ENCODE peak calls at places on chromosome 15, in ten cellular contexts. R is heart right ventricle, B is OCI-LY7, G is cardiac muscle cell, V is neural progenitor cell, A is transverse colon, C is right cardiac atrium, Y is neuronal stem cell, J is uterus, D is endothelial cell of umbilical vein. Q is an unnamed sample.

GRCh38 chr15:71811036-71811736 is 832 bp downstream of the NR2E3 start:
- DNase-seq in R (no peak), B (no peak), G (no peak), V (no peak), A (no peak), C (no peak), Y (no peak), J (no peak), D (no peak), Q (peak; percentile 72)

GRCh38 chr15:80242802-80243201 is 9.2 kb downstream of the CTXND1 start:
- DNase-seq in R (no peak), B (no peak), G (no peak), V (no peak), A (no peak), C (no peak), Y (no peak), J (no peak), D (no peak), Q (no peak)

GRCh38 chr15:55514414-55514850 is 6.4 kb upstream of the DNAAF4 start:
- DNase-seq in R (no peak), B (no peak), G (no peak), V (no peak), A (no peak), C (no peak), Y (no peak), J (no peak), D (no peak), Q (no peak)

GRCh38 chr15:67149859-67150824 is 84.7 kb downstream of the SMAD3 start:
- DNase-seq in R (peak; percentile 62), B (no peak), G (no peak), V (peak; percentile 43), A (peak; percentile 47), C (peak; percentile 85), Y (peak; percentile 45), J (peak; percentile 84), D (peak; percentile 99), Q (peak; percentile 91)

GRCh38 chr15:88020806-88021205 is 235.7 kb downstream of the NTRK3 start:
- DNase-seq in R (no peak), B (no peak), G (no peak), V (no peak), A (no peak), C (no peak), Y (no peak), J (no peak), D (no peak), Q (no peak)

GRCh38 chr15:25784876-25785642 is 78.1 kb downstream of the ATP10A start:
- DNase-seq in R (no peak), B (no peak), G (no peak), V (no peak), A (no peak), C (peak; percentile 49), Y (no peak), J (no peak), D (no peak), Q (peak; percentile 36)

GRCh38 chr15:39728844-39729243 is 53.8 kb downstream of the FSIP1 start:
- DNase-seq in R (no peak), B (no peak), G (no peak), V (no peak), A (no peak), C (no peak), Y (no peak), J (no peak), D (no peak), Q (no peak)

GRCh38 chr15:99454107-99454809 is 111.5 kb upstream of the MEF2A start:
- DNase-seq in R (no peak), B (no peak), G (no peak), V (no peak), A (no peak), C (no peak), Y (no peak), J (no peak), D (no peak), Q (no peak)

GRCh38 chr15:62611002-62611401 is 431.5 kb upstream of the TPM1 start:
- DNase-seq in R (no peak), B (no peak), G (no peak), V (no peak), A (no peak), C (no peak), Y (no peak), J (no peak), D (no peak), Q (no peak)

GRCh38 chr15:91515188-91515754 is 338.2 kb upstream of the SLCO3A1 start:
- DNase-seq in R (peak; percentile 36), B (no peak), G (no peak), V (no peak), A (no peak), C (peak; percentile 60), Y (no peak), J (no peak), D (peak; percentile 14), Q (no peak)

GRCh38 chr15:32667321-32667720 is 25.8 kb downstream of the SCG5 start:
- DNase-seq in R (no peak), B (no peak), G (no peak), V (no peak), A (no peak), C (no peak), Y (no peak), J (no peak), D (no peak), Q (no peak)

DNA sequence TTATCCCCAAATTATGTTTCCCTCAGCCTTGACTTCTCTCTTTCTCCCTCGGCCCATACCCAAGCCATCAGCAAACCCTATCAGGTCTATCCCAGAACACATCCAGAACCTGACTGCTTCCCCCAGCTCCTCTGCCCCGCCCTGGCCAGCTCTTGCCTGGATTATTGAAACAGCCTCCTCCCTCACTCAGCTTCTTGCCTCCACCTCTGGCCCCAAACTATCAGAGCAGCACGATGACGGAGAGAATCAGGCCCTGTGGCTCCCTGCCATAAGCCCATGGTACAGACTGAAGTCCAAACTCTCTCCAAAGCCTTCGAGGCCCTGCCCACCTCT is 105.3 kb upstream of the LINGO1 start:
- DNase-seq in R (no peak), B (no peak), G (no peak), V (no peak), A (no peak), C (no peak), Y (no peak), J (no peak), D (no peak), Q (no peak)
- H3K4me1 ChIP-seq in R (no peaks in the 10 kb centered on the region), B (no peaks in the 10 kb centered on the region), G (no peaks in the 10 kb centered on the region), V (peaks cover 28% of the 10 kb centered on the region), A (no peaks in the 10 kb centered on the region), C (no peaks in the 10 kb centered on the region), Y (peaks cover 12% of the 10 kb centered on the region), J (no peaks in the 10 kb centered on the region), D (no peaks in the 10 kb centered on the region), Q (no peaks in the 10 kb centered on the region)

DNA sequence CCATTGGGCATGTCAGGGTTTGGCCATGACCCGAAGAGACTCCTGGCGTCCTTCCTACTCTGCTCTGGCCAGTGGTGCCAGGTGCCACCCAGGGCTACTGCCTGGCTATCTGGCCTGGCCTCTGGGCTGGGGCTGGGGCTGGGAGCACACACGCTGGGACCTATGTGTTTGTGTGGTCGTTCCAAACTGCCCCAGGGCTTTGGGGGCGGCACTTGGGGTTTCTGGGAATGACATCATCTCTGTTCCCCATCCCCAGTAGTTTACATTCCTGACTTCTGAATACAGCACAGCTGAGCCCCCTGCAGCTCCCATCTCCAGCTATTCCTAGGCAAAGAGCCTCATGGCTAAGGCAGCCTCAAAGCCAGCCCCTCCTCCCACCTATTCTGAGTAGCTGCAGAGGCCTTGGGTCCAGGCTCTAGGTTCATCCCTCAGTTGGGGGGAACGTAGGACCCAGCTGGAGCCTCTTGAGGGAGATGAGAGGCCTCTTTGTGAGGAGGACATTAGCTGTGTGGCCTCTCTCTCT is 24.3 kb downstream of the PLEKHO2 start:
- DNase-seq in R (no peak), B (no peak), G (no peak), V (peak; percentile 46), A (peak; percentile 29), C (no peak), Y (no peak), J (no peak), D (no peak), Q (peak; percentile 68)
- H3K27ac ChIP-seq in R (no peak overlapping the region), B (no peak overlapping the region), G (no peak overlapping the region), V (peak overlapping the region; percentile 42), A (peak overlapping the region; percentile 65), C (no peak overlapping the region), Y (no peak overlapping the region), J (peak overlapping the region; percentile 45), D (no peak overlapping the region), Q (no peak overlapping the region)

GRCh38 chr15:74257623-74258022 is 21.5 kb downstream of the CCDC33 start:
- DNase-seq in R (no peak), B (no peak), G (no peak), V (no peak), A (no peak), C (no peak), Y (no peak), J (no peak), D (no peak), Q (no peak)

GRCh38 chr15:74252291-74253080 is 16.4 kb downstream of the CCDC33 start:
- DNase-seq in R (no peak), B (no peak), G (no peak), V (no peak), A (no peak), C (no peak), Y (no peak), J (no peak), D (no peak), Q (no peak)

GRCh38 chr15:74257105-74257504 is 21.0 kb downstream of the CCDC33 start:
- DNase-seq in R (no peak), B (no peak), G (no peak), V (no peak), A (no peak), C (no peak), Y (no peak), J (no peak), D (no peak), Q (no peak)

GRCh38 chr15:74251187-74251811 is 15.2 kb downstream of the CCDC33 start:
- DNase-seq in R (peak; percentile 84), B (no peak), G (no peak), V (no peak), A (no peak), C (peak; percentile 72), Y (no peak), J (no peak), D (no peak), Q (no peak)

DNA sequence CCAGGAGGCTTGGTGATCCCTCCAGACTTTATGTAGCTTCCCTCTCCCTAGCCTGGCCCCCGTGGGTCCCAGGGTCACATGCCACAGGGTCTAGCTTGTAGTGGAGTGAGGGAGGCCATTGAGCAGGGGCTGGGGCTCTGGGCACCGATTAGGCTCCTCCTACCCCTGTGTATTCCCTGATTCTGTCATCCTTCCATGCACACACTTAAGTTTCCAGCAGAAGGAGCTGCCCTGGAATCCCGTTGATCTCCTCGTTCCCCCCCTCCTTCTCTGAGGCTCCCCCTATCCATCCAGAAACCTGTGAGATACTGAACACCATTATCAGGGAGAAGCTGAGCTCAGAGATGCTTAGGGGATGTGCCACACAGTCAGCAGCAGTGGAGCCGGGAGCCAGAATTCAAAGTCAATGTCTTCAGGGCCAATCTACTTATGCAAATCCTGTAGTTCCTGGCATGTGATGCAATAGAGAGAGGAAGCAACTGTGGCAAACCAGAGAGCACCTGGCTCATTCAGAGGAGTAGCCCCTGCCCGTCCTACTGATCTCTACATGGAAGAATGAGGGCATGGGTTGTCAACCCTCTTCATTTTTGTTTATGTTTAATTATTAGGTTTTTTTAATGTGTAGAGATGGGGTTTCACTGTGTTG is 17.3 kb downstream of the CCDC33 start:
- DNase-seq in R (no peak), B (peak; percentile 44), G (no peak), V (no peak), A (no peak), C (no peak), Y (no peak), J (no peak), D (no peak), Q (no peak)
- H3K4me1 ChIP-seq in R (peaks cover 19% of the 10 kb centered on the region), B (peaks cover 6% of the 10 kb centered on the region), G (peaks cover 4% of the 10 kb centered on the region), V (peaks cover 9% of the 10 kb centered on the region), A (no peaks in the 10 kb centered on the region), C (peaks cover 8% of the 10 kb centered on the region), Y (peaks cover 12% of the 10 kb centered on the region), J (no peaks in the 10 kb centered on the region), D (no peaks in the 10 kb centered on the region), Q (no peaks in the 10 kb centered on the region)

GRCh38 chr15:40763801-40764765 is at the start of gene GCHFR:
- DNase-seq in R (peak; percentile 81), B (peak; percentile 82), G (peak; percentile 87), V (peak; percentile 74), A (peak; percentile 90), C (peak; percentile 84), Y (peak; percentile 42), J (peak; percentile 78), D (peak; percentile 73), Q (peak; percentile 94)
- H3K27ac ChIP-seq in R (peak within 1 kb of the TSS; percentile 61), B (peak within 1 kb of the TSS; percentile 79), G (peak within 1 kb of the TSS; percentile 77), V (no peak within 1 kb of the TSS), A (peak within 1 kb of the TSS; percentile 88), C (peak within 1 kb of the TSS; percentile 30), Y (no peak within 1 kb of the TSS), J (peak within 1 kb of the TSS; percentile 67), D (no peak within 1 kb of the TSS), Q (peak within 1 kb of the TSS; percentile 56)